ENCODE peak calls at places on chromosomes 2 and 18, in nine cellular contexts. Z is hippocampal formation; B is COR-L47; R is type B pancreatic cell; K is heart left ventricle; W is H9; O is stimulated activated CD4-positive, alpha-beta T cell treated with anti-CD3 and anti-CD28 coated beads, Interleukin-2, amount 100 ng/mL, for 48 hours; Q is ELF-1; M is activated CD4-positive, CD25-positive, alpha-beta regulatory T cell. P is an unnamed sample.
A peak's percentile ranks its signal among the peaks of the same experiment; 100 is the strongest.

GRCh38 chr2:220845766-220846273 is 726.3 kb downstream of the EPHA4 start:
- DNase-seq in Z (no peak), B (no peak), R (no peak), K (no peak), W (no peak), O (no peak), Q (no peak), M (no peak), P (no peak)

GRCh38 chr2:159769147-159769546 is 28.9 kb downstream of the CD302 start:
- DNase-seq in Z (no peak), B (no peak), R (no peak), K (no peak), W (no peak), O (no peak), Q (no peak), M (no peak), P (no peak)

GRCh38 chr2:23651187-23651983 is 266.4 kb downstream of the KLHL29 start:
- DNase-seq in Z (no peak), B (no peak), R (no peak), K (no peak), W (no peak), O (no peak), Q (no peak), M (no peak), P (no peak)

GRCh38 chr2:68862889-68863288 is 8.3 kb downstream of the BMP10 start:
- DNase-seq in Z (no peak), B (no peak), R (no peak), K (no peak), W (no peak), O (no peak), Q (no peak), M (no peak), P (no peak)

GRCh38 chr2:133821107-133821760 is 253.0 kb upstream of the NCKAP5 start:
- DNase-seq in Z (no peak), B (no peak), R (no peak), K (no peak), W (no peak), O (no peak), Q (no peak), M (no peak), P (no peak)

GRCh38 chr18:76493213-76494107 is 1.6 kb downstream of the ZNF516 start:
- DNase-seq in Z (no peak), B (peak; percentile 42), R (no peak), K (no peak), W (peak; percentile 64), O (no peak), Q (peak; percentile 63), M (no peak), P (peak; percentile 60)

GRCh38 chr18:69948919-69949537 is 1.4 kb upstream of the CD226 start:
- DNase-seq in Z (no peak), B (no peak), R (no peak), K (peak; percentile 27), W (no peak), O (peak; percentile 55), Q (no peak), M (no peak), P (peak; percentile 32)

GRCh38 chr2:177784449-177784845 is 288.1 kb downstream of the PDE11A start:
- DNase-seq in Z (no peak), B (no peak), R (no peak), K (no peak), W (no peak), O (no peak), Q (no peak), M (no peak), P (no peak)

GRCh38 chr2:16061406-16062217 is 121.3 kb downstream of the MYCN start:
- DNase-seq in Z (no peak), B (no peak), R (no peak), K (no peak), W (no peak), O (no peak), Q (no peak), M (no peak), P (no peak)